ENCODE peak calls at places on chromosomes 7 and 10, in eight cellular contexts. One of them, this sample, is unnamed. For H3K4me1, the result is how much of the 10 kb centered on the place peaks cover.

GRCh38 chr10:113907166-113907565 is 52.7 kb downstream of the NHLRC2 start:
- DNase-seq in uterus: no peak
- DNase-seq in tibial artery: no peak
- DNase-seq in right cardiac atrium: no peak
- DNase-seq in upper lobe of right lung: no peak
- DNase-seq in endothelial cell of umbilical vein: no peak
- DNase-seq in iPS DF 6.9: no peak
- DNase-seq in Peyer's patch: no peak
- DNase-seq in this sample: no peak

GRCh38 chr10:10542368-10542961 is 475.2 kb upstream of the CELF2 start:
- DNase-seq in upper lobe of right lung: no peak
- DNase-seq in right cardiac atrium: no peak
- DNase-seq in tibial artery: no peak
- DNase-seq in iPS DF 6.9: no peak
- DNase-seq in Peyer's patch: no peak
- DNase-seq in uterus: no peak
- DNase-seq in endothelial cell of umbilical vein: no peak
- DNase-seq in this sample: no peak

GRCh38 chr7:133482626-133483025 is 229.7 kb downstream of the EXOC4 start:
- DNase-seq in iPS DF 6.9: no peak
- DNase-seq in endothelial cell of umbilical vein: no peak
- DNase-seq in tibial artery: no peak
- DNase-seq in upper lobe of right lung: no peak
- DNase-seq in right cardiac atrium: no peak
- DNase-seq in uterus: no peak
- DNase-seq in Peyer's patch: no peak
- DNase-seq in this sample: no peak

GRCh38 chr10:5283305-5284158 is 81.2 kb upstream of the UCN3 start:
- DNase-seq in tibial artery: peak
- DNase-seq in iPS DF 6.9: peak
- DNase-seq in right cardiac atrium: peak
- DNase-seq in endothelial cell of umbilical vein: peak
- DNase-seq in upper lobe of right lung: peak
- DNase-seq in Peyer's patch: no peak
- DNase-seq in uterus: peak
- DNase-seq in this sample: no peak

GRCh38 chr10:6473901-6474370 is 106.1 kb downstream of the PRKCQ start:
- DNase-seq in endothelial cell of umbilical vein: no peak
- DNase-seq in upper lobe of right lung: no peak
- DNase-seq in tibial artery: no peak
- DNase-seq in iPS DF 6.9: no peak
- DNase-seq in Peyer's patch: no peak
- DNase-seq in uterus: no peak
- DNase-seq in right cardiac atrium: no peak
- DNase-seq in this sample: no peak

GRCh38 chr10:123821136-123821535 is 70.5 kb downstream of the CPXM2 start:
- DNase-seq in Peyer's patch: no peak
- DNase-seq in uterus: no peak
- DNase-seq in right cardiac atrium: no peak
- DNase-seq in tibial artery: no peak
- DNase-seq in upper lobe of right lung: no peak
- DNase-seq in iPS DF 6.9: no peak
- DNase-seq in endothelial cell of umbilical vein: no peak
- DNase-seq in this sample: no peak

GRCh38 chr7:151518105-151518780 is 1.5 kb downstream of the RHEB start:
- DNase-seq in iPS DF 6.9: no peak
- DNase-seq in upper lobe of right lung: peak
- DNase-seq in right cardiac atrium: peak
- DNase-seq in tibial artery: peak
- DNase-seq in uterus: peak
- DNase-seq in Peyer's patch: peak
- DNase-seq in endothelial cell of umbilical vein: peak
- DNase-seq in this sample: no peak

GRCh38 chr10:60390224-60390626 is 550 bp upstream of the ANK3 start:
- DNase-seq in uterus: no peak
- DNase-seq in right cardiac atrium: no peak
- DNase-seq in iPS DF 6.9: no peak
- DNase-seq in tibial artery: no peak
- DNase-seq in upper lobe of right lung: no peak
- DNase-seq in Peyer's patch: no peak
- DNase-seq in endothelial cell of umbilical vein: peak
- DNase-seq in this sample: no peak

GRCh38 chr10:129970404-129971364 is 6.6 kb upstream of the EBF3 start:
- DNase-seq in Peyer's patch: no peak
- DNase-seq in iPS DF 6.9: no peak
- DNase-seq in endothelial cell of umbilical vein: no peak
- DNase-seq in tibial artery: peak
- DNase-seq in uterus: no peak
- DNase-seq in upper lobe of right lung: no peak
- DNase-seq in right cardiac atrium: peak
- DNase-seq in this sample: no peak

GRCh38 chr10:14606633-14607032 is 168.1 kb downstream of the FAM107B start:
- DNase-seq in upper lobe of right lung: no peak
- DNase-seq in iPS DF 6.9: no peak
- DNase-seq in uterus: no peak
- DNase-seq in Peyer's patch: no peak
- DNase-seq in endothelial cell of umbilical vein: no peak
- DNase-seq in tibial artery: no peak
- DNase-seq in right cardiac atrium: no peak
- DNase-seq in this sample: no peak

GRCh38 chr10:14605231-14605925 is 169.3 kb downstream of the FAM107B start:
- DNase-seq in upper lobe of right lung: no peak
- DNase-seq in Peyer's patch: no peak
- DNase-seq in uterus: no peak
- DNase-seq in right cardiac atrium: no peak
- DNase-seq in iPS DF 6.9: no peak
- DNase-seq in endothelial cell of umbilical vein: peak
- DNase-seq in tibial artery: no peak
- DNase-seq in this sample: no peak

GRCh38 chr10:14603539-14604102 is 171.1 kb downstream of the FAM107B start:
- DNase-seq in Peyer's patch: no peak
- DNase-seq in iPS DF 6.9: no peak
- DNase-seq in right cardiac atrium: peak
- DNase-seq in uterus: no peak
- DNase-seq in tibial artery: no peak
- DNase-seq in upper lobe of right lung: peak
- DNase-seq in endothelial cell of umbilical vein: no peak
- DNase-seq in this sample: peak

GRCh38 chr10:14602807-14603538 is 171.7 kb downstream of the FAM107B start:
- DNase-seq in upper lobe of right lung: no peak
- DNase-seq in tibial artery: no peak
- DNase-seq in uterus: no peak
- DNase-seq in endothelial cell of umbilical vein: peak
- DNase-seq in iPS DF 6.9: no peak
- DNase-seq in Peyer's patch: no peak
- DNase-seq in right cardiac atrium: no peak
- DNase-seq in this sample: no peak

DNA sequence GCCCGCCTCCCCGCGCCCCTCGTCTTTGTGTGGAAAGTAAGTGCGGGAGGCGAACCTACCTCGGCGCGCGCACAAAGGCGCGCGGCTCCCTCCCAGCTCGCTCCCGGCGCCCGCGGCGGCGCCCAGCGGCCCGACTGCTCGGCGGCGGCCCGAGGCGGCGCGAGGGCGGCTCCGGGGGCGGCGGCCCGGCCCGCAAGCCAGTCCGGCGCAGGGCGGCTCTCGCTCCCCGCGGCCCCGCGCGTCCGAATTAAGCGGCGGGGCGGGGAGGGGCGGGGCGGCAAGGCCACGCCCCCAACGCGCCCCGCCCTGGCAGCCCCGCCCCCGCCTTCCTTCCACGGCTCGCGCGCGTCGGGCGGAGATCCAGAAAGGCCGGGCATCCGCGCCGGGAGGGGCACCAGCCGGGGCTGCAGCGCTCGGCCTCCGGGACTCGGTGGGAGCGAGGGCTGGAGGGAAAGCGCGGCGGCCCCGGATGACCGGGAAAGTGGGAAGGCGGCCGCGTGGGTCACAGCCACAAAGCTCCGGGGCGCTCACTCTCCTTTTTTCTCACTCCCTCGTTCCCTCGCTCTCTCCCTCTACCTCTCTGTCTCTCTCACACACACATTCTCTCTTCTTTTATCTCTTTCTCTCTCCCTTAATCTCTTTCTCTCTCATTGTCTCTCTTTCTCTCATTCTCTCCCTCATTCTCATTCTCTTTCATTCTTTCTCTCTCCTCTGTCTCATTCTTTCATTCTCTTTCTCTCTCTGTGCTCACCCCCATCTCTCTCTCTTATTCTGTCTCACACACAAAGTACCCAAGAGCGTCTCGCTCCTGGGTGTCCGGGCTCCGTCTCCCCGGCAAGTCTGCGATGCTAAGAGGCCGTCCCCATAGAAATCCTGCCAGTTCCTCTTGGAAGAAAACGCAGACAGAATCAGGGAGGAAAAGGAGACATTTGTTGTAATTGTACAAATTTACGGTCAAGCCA is 170.2 kb downstream of the FAM107B start:
- DNase-seq in Peyer's patch: peak
- DNase-seq in iPS DF 6.9: no peak
- DNase-seq in endothelial cell of umbilical vein: peak
- DNase-seq in tibial artery: peak
- DNase-seq in uterus: peak
- DNase-seq in upper lobe of right lung: peak
- DNase-seq in right cardiac atrium: peak
- DNase-seq in this sample: peak
- H3K4me1 ChIP-seq in Peyer's patch: under half
- H3K4me1 ChIP-seq in iPS DF 6.9: under half
- H3K4me1 ChIP-seq in endothelial cell of umbilical vein: under half
- H3K4me1 ChIP-seq in tibial artery: under half
- H3K4me1 ChIP-seq in uterus: under half
- H3K4me1 ChIP-seq in upper lobe of right lung: under half
- H3K4me1 ChIP-seq in right cardiac atrium: under half
- H3K4me1 ChIP-seq in this sample: under half

GRCh38 chr10:103814626-103815370 is 40.6 kb downstream of the SH3PXD2A start:
- DNase-seq in iPS DF 6.9: no peak
- DNase-seq in Peyer's patch: no peak
- DNase-seq in right cardiac atrium: no peak
- DNase-seq in endothelial cell of umbilical vein: no peak
- DNase-seq in tibial artery: peak
- DNase-seq in upper lobe of right lung: peak
- DNase-seq in uterus: no peak
- DNase-seq in this sample: no peak
- H3K4me1 ChIP-seq in iPS DF 6.9: under half
- H3K4me1 ChIP-seq in Peyer's patch: under half
- H3K4me1 ChIP-seq in right cardiac atrium: under half
- H3K4me1 ChIP-seq in endothelial cell of umbilical vein: under half
- H3K4me1 ChIP-seq in tibial artery: under half
- H3K4me1 ChIP-seq in upper lobe of right lung: under half
- H3K4me1 ChIP-seq in uterus: under half
- H3K4me1 ChIP-seq in this sample: under half

GRCh38 chr10:127963136-127963535 is 56.2 kb downstream of the PTPRE start:
- DNase-seq in iPS DF 6.9: no peak
- DNase-seq in endothelial cell of umbilical vein: no peak
- DNase-seq in tibial artery: no peak
- DNase-seq in right cardiac atrium: no peak
- DNase-seq in Peyer's patch: no peak
- DNase-seq in uterus: no peak
- DNase-seq in upper lobe of right lung: no peak
- DNase-seq in this sample: no peak

GRCh38 chr10:127968027-127968441 is 61.1 kb downstream of the PTPRE start:
- DNase-seq in right cardiac atrium: no peak
- DNase-seq in endothelial cell of umbilical vein: peak
- DNase-seq in Peyer's patch: no peak
- DNase-seq in uterus: no peak
- DNase-seq in upper lobe of right lung: no peak
- DNase-seq in tibial artery: no peak
- DNase-seq in iPS DF 6.9: no peak
- DNase-seq in this sample: no peak

GRCh38 chr10:127966875-127967274 is 60.0 kb downstream of the PTPRE start:
- DNase-seq in iPS DF 6.9: no peak
- DNase-seq in Peyer's patch: no peak
- DNase-seq in upper lobe of right lung: no peak
- DNase-seq in right cardiac atrium: no peak
- DNase-seq in endothelial cell of umbilical vein: no peak
- DNase-seq in uterus: no peak
- DNase-seq in tibial artery: no peak
- DNase-seq in this sample: no peak

GRCh38 chr10:127962205-127962604 is 55.3 kb downstream of the PTPRE start:
- DNase-seq in tibial artery: no peak
- DNase-seq in right cardiac atrium: no peak
- DNase-seq in uterus: no peak
- DNase-seq in iPS DF 6.9: no peak
- DNase-seq in endothelial cell of umbilical vein: no peak
- DNase-seq in Peyer's patch: no peak
- DNase-seq in upper lobe of right lung: no peak
- DNase-seq in this sample: peak

GRCh38 chr10:127964644-127965043 is 57.7 kb downstream of the PTPRE start:
- DNase-seq in uterus: no peak
- DNase-seq in Peyer's patch: no peak
- DNase-seq in iPS DF 6.9: no peak
- DNase-seq in upper lobe of right lung: no peak
- DNase-seq in right cardiac atrium: no peak
- DNase-seq in endothelial cell of umbilical vein: no peak
- DNase-seq in tibial artery: no peak
- DNase-seq in this sample: no peak
- H3K4me1 ChIP-seq in uterus: under half
- H3K4me1 ChIP-seq in Peyer's patch: under half
- H3K4me1 ChIP-seq in iPS DF 6.9: under half
- H3K4me1 ChIP-seq in upper lobe of right lung: under half
- H3K4me1 ChIP-seq in right cardiac atrium: under half
- H3K4me1 ChIP-seq in endothelial cell of umbilical vein: under half
- H3K4me1 ChIP-seq in tibial artery: under half
- H3K4me1 ChIP-seq in this sample: under half

GRCh38 chr7:131012477-131013031 is 278.5 kb upstream of the KLF14 start:
- DNase-seq in upper lobe of right lung: no peak
- DNase-seq in endothelial cell of umbilical vein: no peak
- DNase-seq in Peyer's patch: no peak
- DNase-seq in iPS DF 6.9: no peak
- DNase-seq in right cardiac atrium: peak
- DNase-seq in uterus: no peak
- DNase-seq in tibial artery: no peak
- DNase-seq in this sample: no peak

GRCh38 chr7:131015131-131015954 is 281.3 kb upstream of the KLF14 start:
- DNase-seq in right cardiac atrium: no peak
- DNase-seq in tibial artery: no peak
- DNase-seq in upper lobe of right lung: no peak
- DNase-seq in endothelial cell of umbilical vein: peak
- DNase-seq in uterus: no peak
- DNase-seq in iPS DF 6.9: no peak
- DNase-seq in Peyer's patch: no peak
- DNase-seq in this sample: no peak

GRCh38 chr7:131011976-131012375 is 278.0 kb upstream of the KLF14 start:
- DNase-seq in right cardiac atrium: no peak
- DNase-seq in upper lobe of right lung: no peak
- DNase-seq in Peyer's patch: no peak
- DNase-seq in iPS DF 6.9: no peak
- DNase-seq in tibial artery: no peak
- DNase-seq in endothelial cell of umbilical vein: peak
- DNase-seq in uterus: no peak
- DNase-seq in this sample: no peak

GRCh38 chr7:131011437-131011752 is 277.4 kb upstream of the KLF14 start:
- DNase-seq in Peyer's patch: no peak
- DNase-seq in upper lobe of right lung: peak
- DNase-seq in endothelial cell of umbilical vein: no peak
- DNase-seq in right cardiac atrium: peak
- DNase-seq in tibial artery: no peak
- DNase-seq in uterus: no peak
- DNase-seq in iPS DF 6.9: no peak
- DNase-seq in this sample: peak

DNA sequence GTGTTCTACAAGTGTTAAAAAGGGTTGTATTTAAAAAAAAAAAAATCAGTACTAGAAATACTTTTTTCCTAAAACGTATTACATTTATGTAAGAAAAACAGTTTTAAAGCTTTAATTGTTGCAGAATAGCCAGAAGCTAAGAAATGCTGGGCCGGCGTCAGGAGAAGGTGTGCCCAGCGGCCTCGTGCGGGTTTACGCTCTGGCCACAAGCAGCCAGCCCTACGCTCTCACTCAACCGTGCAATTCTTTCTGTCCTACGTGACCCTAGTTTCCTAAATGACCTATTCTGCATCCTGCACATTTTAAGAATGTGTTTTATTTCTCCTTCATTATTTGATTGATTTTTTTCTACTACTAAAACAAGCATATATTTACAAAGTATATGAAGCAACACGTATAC is 279.7 kb upstream of the KLF14 start:
- DNase-seq in iPS DF 6.9: no peak
- DNase-seq in Peyer's patch: no peak
- DNase-seq in uterus: no peak
- DNase-seq in right cardiac atrium: no peak
- DNase-seq in upper lobe of right lung: no peak
- DNase-seq in tibial artery: no peak
- DNase-seq in endothelial cell of umbilical vein: no peak
- DNase-seq in this sample: no peak
- H3K4me1 ChIP-seq in iPS DF 6.9: under half
- H3K4me1 ChIP-seq in Peyer's patch: under half
- H3K4me1 ChIP-seq in uterus: under half
- H3K4me1 ChIP-seq in right cardiac atrium: under half
- H3K4me1 ChIP-seq in upper lobe of right lung: half or more
- H3K4me1 ChIP-seq in tibial artery: half or more
- H3K4me1 ChIP-seq in endothelial cell of umbilical vein: under half
- H3K4me1 ChIP-seq in this sample: half or more

This sample was measured in upper lobe of left lung.